ENCODE peak calls at places on chromosome 4, in seven cellular contexts. Y is islet precursor cell; T is nucleus accumbens; I is NCI-H1105; O is effector memory CD4-positive, alpha-beta T cell; D is stimulated activated CD4-positive, alpha-beta T cell treated with anti-CD3 and anti-CD28 coated beads, TNF-alpha, amount 100 ng/mL, for 24 hours; N is caudate nucleus. F is an unnamed sample.

GRCh38 chr4:82421796-82422560 is 8.3 kb downstream of the HNRNPDL start:
- DNase-seq in I (no peak), O (no peak), Y (peak; percentile 60), T (no peak), D (no peak), N (no peak), F (no peak)

GRCh38 chr4:1598641-1599481 is 85.3 kb downstream of the FAM53A start:
- DNase-seq in N (no peak), I (no peak), Y (no peak), D (no peak), T (no peak), O (no peak), F (no peak)

GRCh38 chr4:153467154-153467896 is 1.2 kb downstream of the TMEM131L start:
- DNase-seq in O (peak; percentile 21), D (peak; percentile 44), Y (peak; percentile 79), N (no peak), T (no peak), I (peak; percentile 80), F (no peak)

GRCh38 chr4:123399638-123400358 is 3.2 kb downstream of the SPRY1 start:
- DNase-seq in T (peak; percentile 13), D (no peak), I (no peak), O (no peak), Y (no peak), N (no peak), F (peak; percentile 54)

GRCh38 chr4:143184217-143184502 is 557 bp upstream of the USP38 start:
- DNase-seq in N (no peak), D (no peak), Y (no peak), I (peak; percentile 46), T (no peak), O (no peak), F (peak; percentile 80)

GRCh38 chr4:71156616-71157015 is 163.2 kb downstream of the DCK start:
- DNase-seq in N (no peak), I (peak; percentile 49), D (no peak), T (no peak), O (no peak), Y (no peak), F (no peak)

GRCh38 chr4:53474178-53474577 is 96.7 kb downstream of the FIP1L1 start:
- DNase-seq in I (no peak), Y (no peak), N (no peak), T (no peak), O (no peak), D (no peak), F (no peak)

GRCh38 chr4:116358633-116359222 is 726.6 kb downstream of the TRAM1L1 start:
- DNase-seq in O (no peak), Y (peak; percentile 94), I (no peak), D (peak; percentile 3), N (no peak), T (no peak), F (no peak)

GRCh38 chr4:891747-892146 is 40.4 kb downstream of the GAK start:
- DNase-seq in I (no peak), T (no peak), Y (no peak), N (no peak), O (no peak), D (no peak), F (no peak)

GRCh38 chr4:55018978-55019377 is 106.4 kb downstream of the KDR start:
- DNase-seq in N (no peak), O (no peak), D (no peak), T (no peak), I (no peak), Y (no peak), F (no peak)

GRCh38 chr4:127782025-127782274 is 172 bp upstream of the HSPA4L start:
- DNase-seq in I (peak; percentile 49), D (peak; percentile 67), Y (peak; percentile 94), O (no peak), N (no peak), T (peak; percentile 83), F (peak; percentile 89)

GRCh38 chr4:150562751-150563150 is 19.2 kb upstream of the MAB21L2 start:
- DNase-seq in O (no peak), N (no peak), D (no peak), T (no peak), I (no peak), Y (no peak), F (no peak)

GRCh38 chr4:123350191-123350544 is 46.4 kb upstream of the SPRY1 start:
- DNase-seq in N (no peak), T (no peak), Y (peak; percentile 58), O (no peak), I (no peak), D (no peak), F (no peak)

GRCh38 chr4:17494258-17494657 is 17.6 kb downstream of the QDPR start:
- DNase-seq in Y (peak; percentile 87), I (no peak), T (no peak), O (no peak), D (peak; percentile 14), N (no peak), F (no peak)

GRCh38 chr4:26029512-26030131 is 115.6 kb downstream of the SMIM20 start:
- DNase-seq in O (no peak), T (no peak), D (no peak), N (no peak), Y (peak; percentile 46), I (no peak), F (no peak)

GRCh38 chr4:2797545-2798305 is 4.8 kb downstream of the SH3BP2 start:
- DNase-seq in O (no peak), N (no peak), T (no peak), D (peak; percentile 64), Y (no peak), I (no peak), F (no peak)

GRCh38 chr4:32826169-32826568 is 2106.0 kb downstream of the PCDH7 start:
- DNase-seq in N (no peak), D (no peak), I (no peak), Y (no peak), T (no peak), O (no peak), F (no peak)

GRCh38 chr4:147129687-147130086 is 184.0 kb upstream of the TTC29 start:
- DNase-seq in Y (no peak), T (no peak), I (no peak), D (no peak), O (no peak), N (no peak), F (no peak)

GRCh38 chr4:152073738-152074137 is 312.9 kb upstream of the GATB start:
- DNase-seq in Y (peak; percentile 66), I (no peak), D (no peak), T (no peak), N (no peak), O (no peak), F (no peak)

GRCh38 chr4:88284378-88285234 is at the start of gene PPM1K:
- DNase-seq in Y (peak; percentile 100), D (peak; percentile 98), N (peak; percentile 96), O (peak; percentile 98), T (peak; percentile 99), I (peak; percentile 88), F (peak; percentile 99)

GRCh38 chr4:105426187-105426897 is 47.5 kb downstream of the PPA2 start:
- DNase-seq in O (no peak), Y (no peak), I (no peak), D (no peak), T (no peak), N (no peak), F (no peak)

GRCh38 chr4:103948244-103949018 is 228.6 kb upstream of the TACR3 start:
- DNase-seq in Y (peak; percentile 77), N (no peak), D (no peak), O (no peak), I (no peak), T (no peak), F (no peak)

GRCh38 chr4:8117278-8117682 is 41.3 kb downstream of the ABLIM2 start:
- DNase-seq in I (no peak), N (no peak), O (no peak), Y (peak; percentile 75), D (peak; percentile 51), T (no peak), F (no peak)

GRCh38 chr4:119656986-119657635 is 28.5 kb upstream of the PDE5A start:
- DNase-seq in D (no peak), Y (no peak), O (no peak), N (no peak), T (no peak), I (no peak), F (no peak)

GRCh38 chr4:183391204-183391603 is 53.2 kb upstream of the CDKN2AIP start:
- DNase-seq in T (no peak), N (no peak), O (no peak), I (no peak), D (no peak), Y (peak; percentile 55), F (no peak)